ENCODE peak calls at places on chromosomes 7 and 10, in seven cellular contexts. One of them, this sample, is unnamed.

GRCh38 chr7:1884583-1885350 is 214.7 kb downstream of the ELFN1 start:
- DNase-seq in stimulated activated CD4-positive, alpha-beta T cell treated with anti-CD3 and anti-CD28 coated beads, Interleukin-1b, Interleukin-23, amount 100 ng/mL, for 48 hours: no peak
- DNase-seq in Right ventricle myocardium superior: no peak
- DNase-seq in HuH-7.5: no peak
- DNase-seq in GM12891: no peak
- DNase-seq in foreskin fibroblast: peak
- DNase-seq in activated gamma-delta T cell treated with Interleukin-2 at 50 U/mL for 16 hours: no peak
- DNase-seq in this sample: no peak

GRCh38 chr10:91613411-91614253 is 19.2 kb downstream of the PPP1R3C start:
- DNase-seq in stimulated activated CD4-positive, alpha-beta T cell treated with anti-CD3 and anti-CD28 coated beads, Interleukin-1b, Interleukin-23, amount 100 ng/mL, for 48 hours: no peak
- DNase-seq in Right ventricle myocardium superior: no peak
- DNase-seq in HuH-7.5: no peak
- DNase-seq in GM12891: no peak
- DNase-seq in foreskin fibroblast: peak
- DNase-seq in activated gamma-delta T cell treated with Interleukin-2 at 50 U/mL for 16 hours: no peak
- DNase-seq in this sample: no peak

GRCh38 chr10:131901181-131901829 is 497 bp downstream of the PPP2R2D start:
- DNase-seq in stimulated activated CD4-positive, alpha-beta T cell treated with anti-CD3 and anti-CD28 coated beads, Interleukin-1b, Interleukin-23, amount 100 ng/mL, for 48 hours: peak
- DNase-seq in Right ventricle myocardium superior: peak
- DNase-seq in HuH-7.5: peak
- DNase-seq in GM12891: peak
- DNase-seq in foreskin fibroblast: peak
- DNase-seq in activated gamma-delta T cell treated with Interleukin-2 at 50 U/mL for 16 hours: peak
- DNase-seq in this sample: no peak

GRCh38 chr7:98761225-98761624 is 108.6 kb downstream of the TMEM130 start:
- DNase-seq in stimulated activated CD4-positive, alpha-beta T cell treated with anti-CD3 and anti-CD28 coated beads, Interleukin-1b, Interleukin-23, amount 100 ng/mL, for 48 hours: no peak
- DNase-seq in Right ventricle myocardium superior: no peak
- DNase-seq in HuH-7.5: no peak
- DNase-seq in GM12891: no peak
- DNase-seq in foreskin fibroblast: peak
- DNase-seq in activated gamma-delta T cell treated with Interleukin-2 at 50 U/mL for 16 hours: no peak
- DNase-seq in this sample: no peak

GRCh38 chr10:132632851-132633684 is 95.5 kb downstream of the INPP5A start:
- DNase-seq in stimulated activated CD4-positive, alpha-beta T cell treated with anti-CD3 and anti-CD28 coated beads, Interleukin-1b, Interleukin-23, amount 100 ng/mL, for 48 hours: no peak
- DNase-seq in Right ventricle myocardium superior: peak
- DNase-seq in HuH-7.5: no peak
- DNase-seq in GM12891: no peak
- DNase-seq in foreskin fibroblast: peak
- DNase-seq in activated gamma-delta T cell treated with Interleukin-2 at 50 U/mL for 16 hours: no peak
- DNase-seq in this sample: no peak

GRCh38 chr7:5211730-5212482 is 21.9 kb downstream of the WIPI2 start:
- DNase-seq in stimulated activated CD4-positive, alpha-beta T cell treated with anti-CD3 and anti-CD28 coated beads, Interleukin-1b, Interleukin-23, amount 100 ng/mL, for 48 hours: no peak
- DNase-seq in Right ventricle myocardium superior: no peak
- DNase-seq in HuH-7.5: no peak
- DNase-seq in GM12891: no peak
- DNase-seq in foreskin fibroblast: no peak
- DNase-seq in activated gamma-delta T cell treated with Interleukin-2 at 50 U/mL for 16 hours: no peak
- DNase-seq in this sample: no peak

GRCh38 chr10:61643316-61643751 is 19.4 kb upstream of the CABCOCO1 start:
- DNase-seq in stimulated activated CD4-positive, alpha-beta T cell treated with anti-CD3 and anti-CD28 coated beads, Interleukin-1b, Interleukin-23, amount 100 ng/mL, for 48 hours: no peak
- DNase-seq in Right ventricle myocardium superior: no peak
- DNase-seq in HuH-7.5: no peak
- DNase-seq in GM12891: no peak
- DNase-seq in foreskin fibroblast: peak
- DNase-seq in activated gamma-delta T cell treated with Interleukin-2 at 50 U/mL for 16 hours: no peak
- DNase-seq in this sample: no peak

GRCh38 chr7:44291066-44291732 is 34.2 kb downstream of the CAMK2B start:
- DNase-seq in stimulated activated CD4-positive, alpha-beta T cell treated with anti-CD3 and anti-CD28 coated beads, Interleukin-1b, Interleukin-23, amount 100 ng/mL, for 48 hours: no peak
- DNase-seq in Right ventricle myocardium superior: peak
- DNase-seq in HuH-7.5: no peak
- DNase-seq in GM12891: peak
- DNase-seq in foreskin fibroblast: no peak
- DNase-seq in activated gamma-delta T cell treated with Interleukin-2 at 50 U/mL for 16 hours: no peak
- DNase-seq in this sample: no peak

GRCh38 chr10:1297566-1298301 is 241.5 kb downstream of the WDR37 start:
- DNase-seq in stimulated activated CD4-positive, alpha-beta T cell treated with anti-CD3 and anti-CD28 coated beads, Interleukin-1b, Interleukin-23, amount 100 ng/mL, for 48 hours: no peak
- DNase-seq in Right ventricle myocardium superior: no peak
- DNase-seq in HuH-7.5: no peak
- DNase-seq in GM12891: no peak
- DNase-seq in foreskin fibroblast: no peak
- DNase-seq in activated gamma-delta T cell treated with Interleukin-2 at 50 U/mL for 16 hours: no peak
- DNase-seq in this sample: peak

GRCh38 chr7:20232848-20233247 is 15.7 kb upstream of the MACC1 start:
- DNase-seq in stimulated activated CD4-positive, alpha-beta T cell treated with anti-CD3 and anti-CD28 coated beads, Interleukin-1b, Interleukin-23, amount 100 ng/mL, for 48 hours: no peak
- DNase-seq in Right ventricle myocardium superior: no peak
- DNase-seq in HuH-7.5: no peak
- DNase-seq in GM12891: no peak
- DNase-seq in foreskin fibroblast: no peak
- DNase-seq in activated gamma-delta T cell treated with Interleukin-2 at 50 U/mL for 16 hours: no peak
- DNase-seq in this sample: no peak

GRCh38 chr7:43385856-43386255 is 197.1 kb upstream of the STK17A start:
- DNase-seq in stimulated activated CD4-positive, alpha-beta T cell treated with anti-CD3 and anti-CD28 coated beads, Interleukin-1b, Interleukin-23, amount 100 ng/mL, for 48 hours: peak
- DNase-seq in Right ventricle myocardium superior: no peak
- DNase-seq in HuH-7.5: no peak
- DNase-seq in GM12891: no peak
- DNase-seq in foreskin fibroblast: peak
- DNase-seq in activated gamma-delta T cell treated with Interleukin-2 at 50 U/mL for 16 hours: no peak
- DNase-seq in this sample: no peak

GRCh38 chr7:112624416-112624815 is 143.6 kb downstream of the LSMEM1 start:
- DNase-seq in stimulated activated CD4-positive, alpha-beta T cell treated with anti-CD3 and anti-CD28 coated beads, Interleukin-1b, Interleukin-23, amount 100 ng/mL, for 48 hours: no peak
- DNase-seq in Right ventricle myocardium superior: no peak
- DNase-seq in HuH-7.5: no peak
- DNase-seq in GM12891: no peak
- DNase-seq in foreskin fibroblast: no peak
- DNase-seq in activated gamma-delta T cell treated with Interleukin-2 at 50 U/mL for 16 hours: no peak
- DNase-seq in this sample: no peak

GRCh38 chr10:62585211-62585758 is 211.1 kb downstream of the ZNF365 start:
- DNase-seq in stimulated activated CD4-positive, alpha-beta T cell treated with anti-CD3 and anti-CD28 coated beads, Interleukin-1b, Interleukin-23, amount 100 ng/mL, for 48 hours: no peak
- DNase-seq in Right ventricle myocardium superior: no peak
- DNase-seq in HuH-7.5: no peak
- DNase-seq in GM12891: no peak
- DNase-seq in foreskin fibroblast: no peak
- DNase-seq in activated gamma-delta T cell treated with Interleukin-2 at 50 U/mL for 16 hours: no peak
- DNase-seq in this sample: no peak

GRCh38 chr7:12152196-12152918 is 58.7 kb upstream of the TMEM106B start:
- DNase-seq in stimulated activated CD4-positive, alpha-beta T cell treated with anti-CD3 and anti-CD28 coated beads, Interleukin-1b, Interleukin-23, amount 100 ng/mL, for 48 hours: no peak
- DNase-seq in Right ventricle myocardium superior: no peak
- DNase-seq in HuH-7.5: peak
- DNase-seq in GM12891: no peak
- DNase-seq in foreskin fibroblast: no peak
- DNase-seq in activated gamma-delta T cell treated with Interleukin-2 at 50 U/mL for 16 hours: no peak
- DNase-seq in this sample: no peak

GRCh38 chr10:7567896-7568295 is 98.9 kb downstream of the ITIH5 start:
- DNase-seq in stimulated activated CD4-positive, alpha-beta T cell treated with anti-CD3 and anti-CD28 coated beads, Interleukin-1b, Interleukin-23, amount 100 ng/mL, for 48 hours: no peak
- DNase-seq in Right ventricle myocardium superior: no peak
- DNase-seq in HuH-7.5: no peak
- DNase-seq in GM12891: no peak
- DNase-seq in foreskin fibroblast: no peak
- DNase-seq in activated gamma-delta T cell treated with Interleukin-2 at 50 U/mL for 16 hours: no peak
- DNase-seq in this sample: no peak

GRCh38 chr7:25669954-25670841 is 441.9 kb upstream of the NPVF start:
- DNase-seq in stimulated activated CD4-positive, alpha-beta T cell treated with anti-CD3 and anti-CD28 coated beads, Interleukin-1b, Interleukin-23, amount 100 ng/mL, for 48 hours: no peak
- DNase-seq in Right ventricle myocardium superior: peak
- DNase-seq in HuH-7.5: no peak
- DNase-seq in GM12891: no peak
- DNase-seq in foreskin fibroblast: no peak
- DNase-seq in activated gamma-delta T cell treated with Interleukin-2 at 50 U/mL for 16 hours: no peak
- DNase-seq in this sample: peak

GRCh38 chr10:70441161-70441876 is at the start of gene NODAL:
- DNase-seq in stimulated activated CD4-positive, alpha-beta T cell treated with anti-CD3 and anti-CD28 coated beads, Interleukin-1b, Interleukin-23, amount 100 ng/mL, for 48 hours: no peak
- DNase-seq in Right ventricle myocardium superior: no peak
- DNase-seq in HuH-7.5: no peak
- DNase-seq in GM12891: no peak
- DNase-seq in foreskin fibroblast: no peak
- DNase-seq in activated gamma-delta T cell treated with Interleukin-2 at 50 U/mL for 16 hours: no peak
- DNase-seq in this sample: no peak

GRCh38 chr10:123784216-123784615 is 107.4 kb downstream of the CPXM2 start:
- DNase-seq in stimulated activated CD4-positive, alpha-beta T cell treated with anti-CD3 and anti-CD28 coated beads, Interleukin-1b, Interleukin-23, amount 100 ng/mL, for 48 hours: no peak
- DNase-seq in Right ventricle myocardium superior: no peak
- DNase-seq in HuH-7.5: no peak
- DNase-seq in GM12891: no peak
- DNase-seq in foreskin fibroblast: no peak
- DNase-seq in activated gamma-delta T cell treated with Interleukin-2 at 50 U/mL for 16 hours: no peak
- DNase-seq in this sample: no peak

GRCh38 chr7:83648464-83649241 is at the start of gene SEMA3E:
- DNase-seq in stimulated activated CD4-positive, alpha-beta T cell treated with anti-CD3 and anti-CD28 coated beads, Interleukin-1b, Interleukin-23, amount 100 ng/mL, for 48 hours: no peak
- DNase-seq in Right ventricle myocardium superior: no peak
- DNase-seq in HuH-7.5: no peak
- DNase-seq in GM12891: no peak
- DNase-seq in foreskin fibroblast: peak
- DNase-seq in activated gamma-delta T cell treated with Interleukin-2 at 50 U/mL for 16 hours: no peak
- DNase-seq in this sample: peak

GRCh38 chr10:117271427-117271826 is 30.5 kb downstream of the SLC18A2 start:
- DNase-seq in stimulated activated CD4-positive, alpha-beta T cell treated with anti-CD3 and anti-CD28 coated beads, Interleukin-1b, Interleukin-23, amount 100 ng/mL, for 48 hours: no peak
- DNase-seq in Right ventricle myocardium superior: no peak
- DNase-seq in HuH-7.5: no peak
- DNase-seq in GM12891: no peak
- DNase-seq in foreskin fibroblast: peak
- DNase-seq in activated gamma-delta T cell treated with Interleukin-2 at 50 U/mL for 16 hours: no peak
- DNase-seq in this sample: no peak

GRCh38 chr7:112067609-112068540 is 138.3 kb downstream of the DOCK4 start:
- DNase-seq in stimulated activated CD4-positive, alpha-beta T cell treated with anti-CD3 and anti-CD28 coated beads, Interleukin-1b, Interleukin-23, amount 100 ng/mL, for 48 hours: no peak
- DNase-seq in Right ventricle myocardium superior: no peak
- DNase-seq in HuH-7.5: no peak
- DNase-seq in GM12891: no peak
- DNase-seq in foreskin fibroblast: no peak
- DNase-seq in activated gamma-delta T cell treated with Interleukin-2 at 50 U/mL for 16 hours: no peak
- DNase-seq in this sample: no peak

GRCh38 chr7:56007167-56007652 is 42.8 kb downstream of the NIPSNAP2 start:
- DNase-seq in stimulated activated CD4-positive, alpha-beta T cell treated with anti-CD3 and anti-CD28 coated beads, Interleukin-1b, Interleukin-23, amount 100 ng/mL, for 48 hours: peak
- DNase-seq in Right ventricle myocardium superior: no peak
- DNase-seq in HuH-7.5: peak
- DNase-seq in GM12891: no peak
- DNase-seq in foreskin fibroblast: peak
- DNase-seq in activated gamma-delta T cell treated with Interleukin-2 at 50 U/mL for 16 hours: no peak
- DNase-seq in this sample: no peak

GRCh38 chr7:121872831-121873764 is at the start of gene PTPRZ1:
- DNase-seq in stimulated activated CD4-positive, alpha-beta T cell treated with anti-CD3 and anti-CD28 coated beads, Interleukin-1b, Interleukin-23, amount 100 ng/mL, for 48 hours: no peak
- DNase-seq in Right ventricle myocardium superior: peak
- DNase-seq in HuH-7.5: peak
- DNase-seq in GM12891: no peak
- DNase-seq in foreskin fibroblast: peak
- DNase-seq in activated gamma-delta T cell treated with Interleukin-2 at 50 U/mL for 16 hours: no peak
- DNase-seq in this sample: no peak

GRCh38 chr7:77482015-77482414 is 55.1 kb upstream of the PTPN12 start:
- DNase-seq in stimulated activated CD4-positive, alpha-beta T cell treated with anti-CD3 and anti-CD28 coated beads, Interleukin-1b, Interleukin-23, amount 100 ng/mL, for 48 hours: no peak
- DNase-seq in Right ventricle myocardium superior: no peak
- DNase-seq in HuH-7.5: peak
- DNase-seq in GM12891: no peak
- DNase-seq in foreskin fibroblast: peak
- DNase-seq in activated gamma-delta T cell treated with Interleukin-2 at 50 U/mL for 16 hours: no peak
- DNase-seq in this sample: peak

GRCh38 chr7:126840869-126841268 is 411.9 kb downstream of the GRM8 start:
- DNase-seq in stimulated activated CD4-positive, alpha-beta T cell treated with anti-CD3 and anti-CD28 coated beads, Interleukin-1b, Interleukin-23, amount 100 ng/mL, for 48 hours: no peak
- DNase-seq in Right ventricle myocardium superior: no peak
- DNase-seq in HuH-7.5: no peak
- DNase-seq in GM12891: no peak
- DNase-seq in foreskin fibroblast: no peak
- DNase-seq in activated gamma-delta T cell treated with Interleukin-2 at 50 U/mL for 16 hours: no peak
- DNase-seq in this sample: no peak

GRCh38 chr10:22503315-22504090 is 158.2 kb downstream of the SPAG6 start:
- DNase-seq in stimulated activated CD4-positive, alpha-beta T cell treated with anti-CD3 and anti-CD28 coated beads, Interleukin-1b, Interleukin-23, amount 100 ng/mL, for 48 hours: no peak
- DNase-seq in Right ventricle myocardium superior: no peak
- DNase-seq in HuH-7.5: no peak
- DNase-seq in GM12891: no peak
- DNase-seq in foreskin fibroblast: no peak
- DNase-seq in activated gamma-delta T cell treated with Interleukin-2 at 50 U/mL for 16 hours: no peak
- DNase-seq in this sample: peak

GRCh38 chr7:6198687-6199595 is 73.5 kb downstream of the CYTH3 start:
- DNase-seq in stimulated activated CD4-positive, alpha-beta T cell treated with anti-CD3 and anti-CD28 coated beads, Interleukin-1b, Interleukin-23, amount 100 ng/mL, for 48 hours: no peak
- DNase-seq in Right ventricle myocardium superior: no peak
- DNase-seq in HuH-7.5: no peak
- DNase-seq in GM12891: no peak
- DNase-seq in foreskin fibroblast: no peak
- DNase-seq in activated gamma-delta T cell treated with Interleukin-2 at 50 U/mL for 16 hours: no peak
- DNase-seq in this sample: no peak

GRCh38 chr10:74415440-74415839 is 264.4 kb downstream of the ADK start:
- DNase-seq in stimulated activated CD4-positive, alpha-beta T cell treated with anti-CD3 and anti-CD28 coated beads, Interleukin-1b, Interleukin-23, amount 100 ng/mL, for 48 hours: no peak
- DNase-seq in Right ventricle myocardium superior: no peak
- DNase-seq in HuH-7.5: no peak
- DNase-seq in GM12891: no peak
- DNase-seq in foreskin fibroblast: no peak
- DNase-seq in activated gamma-delta T cell treated with Interleukin-2 at 50 U/mL for 16 hours: no peak
- DNase-seq in this sample: no peak

GRCh38 chr7:106841896-106842390 is 23.1 kb upstream of the PIK3CG start:
- DNase-seq in stimulated activated CD4-positive, alpha-beta T cell treated with anti-CD3 and anti-CD28 coated beads, Interleukin-1b, Interleukin-23, amount 100 ng/mL, for 48 hours: no peak
- DNase-seq in Right ventricle myocardium superior: no peak
- DNase-seq in HuH-7.5: no peak
- DNase-seq in GM12891: no peak
- DNase-seq in foreskin fibroblast: no peak
- DNase-seq in activated gamma-delta T cell treated with Interleukin-2 at 50 U/mL for 16 hours: no peak
- DNase-seq in this sample: no peak

GRCh38 chr7:1233328-1234048 is 816 bp downstream of the UNCX start:
- DNase-seq in stimulated activated CD4-positive, alpha-beta T cell treated with anti-CD3 and anti-CD28 coated beads, Interleukin-1b, Interleukin-23, amount 100 ng/mL, for 48 hours: no peak
- DNase-seq in Right ventricle myocardium superior: no peak
- DNase-seq in HuH-7.5: no peak
- DNase-seq in GM12891: no peak
- DNase-seq in foreskin fibroblast: no peak
- DNase-seq in activated gamma-delta T cell treated with Interleukin-2 at 50 U/mL for 16 hours: no peak
- DNase-seq in this sample: no peak

GRCh38 chr7:5872326-5872725 is 8.3 kb upstream of the OCM start:
- DNase-seq in stimulated activated CD4-positive, alpha-beta T cell treated with anti-CD3 and anti-CD28 coated beads, Interleukin-1b, Interleukin-23, amount 100 ng/mL, for 48 hours: no peak
- DNase-seq in Right ventricle myocardium superior: no peak
- DNase-seq in HuH-7.5: no peak
- DNase-seq in GM12891: no peak
- DNase-seq in foreskin fibroblast: peak
- DNase-seq in activated gamma-delta T cell treated with Interleukin-2 at 50 U/mL for 16 hours: no peak
- DNase-seq in this sample: no peak

GRCh38 chr7:1368682-1369571 is 90.3 kb downstream of the MICALL2 start:
- DNase-seq in stimulated activated CD4-positive, alpha-beta T cell treated with anti-CD3 and anti-CD28 coated beads, Interleukin-1b, Interleukin-23, amount 100 ng/mL, for 48 hours: peak
- DNase-seq in Right ventricle myocardium superior: no peak
- DNase-seq in HuH-7.5: no peak
- DNase-seq in GM12891: peak
- DNase-seq in foreskin fibroblast: peak
- DNase-seq in activated gamma-delta T cell treated with Interleukin-2 at 50 U/mL for 16 hours: no peak
- DNase-seq in this sample: no peak

GRCh38 chr10:125028291-125028867 is 86.5 kb downstream of the ZRANB1 start:
- DNase-seq in stimulated activated CD4-positive, alpha-beta T cell treated with anti-CD3 and anti-CD28 coated beads, Interleukin-1b, Interleukin-23, amount 100 ng/mL, for 48 hours: no peak
- DNase-seq in Right ventricle myocardium superior: no peak
- DNase-seq in HuH-7.5: no peak
- DNase-seq in GM12891: no peak
- DNase-seq in foreskin fibroblast: peak
- DNase-seq in activated gamma-delta T cell treated with Interleukin-2 at 50 U/mL for 16 hours: no peak
- DNase-seq in this sample: no peak

GRCh38 chr10:83522881-83523386 is 616.4 kb upstream of the GHITM start:
- DNase-seq in stimulated activated CD4-positive, alpha-beta T cell treated with anti-CD3 and anti-CD28 coated beads, Interleukin-1b, Interleukin-23, amount 100 ng/mL, for 48 hours: no peak
- DNase-seq in Right ventricle myocardium superior: peak
- DNase-seq in HuH-7.5: no peak
- DNase-seq in GM12891: no peak
- DNase-seq in foreskin fibroblast: peak
- DNase-seq in activated gamma-delta T cell treated with Interleukin-2 at 50 U/mL for 16 hours: no peak
- DNase-seq in this sample: no peak

GRCh38 chr7:132379292-132379691 is 197.0 kb downstream of the PLXNA4 start:
- DNase-seq in stimulated activated CD4-positive, alpha-beta T cell treated with anti-CD3 and anti-CD28 coated beads, Interleukin-1b, Interleukin-23, amount 100 ng/mL, for 48 hours: no peak
- DNase-seq in Right ventricle myocardium superior: no peak
- DNase-seq in HuH-7.5: no peak
- DNase-seq in GM12891: no peak
- DNase-seq in foreskin fibroblast: no peak
- DNase-seq in activated gamma-delta T cell treated with Interleukin-2 at 50 U/mL for 16 hours: no peak
- DNase-seq in this sample: no peak

GRCh38 chr10:8048281-8049008 is 6.0 kb upstream of the GATA3 start:
- DNase-seq in stimulated activated CD4-positive, alpha-beta T cell treated with anti-CD3 and anti-CD28 coated beads, Interleukin-1b, Interleukin-23, amount 100 ng/mL, for 48 hours: no peak
- DNase-seq in Right ventricle myocardium superior: no peak
- DNase-seq in HuH-7.5: no peak
- DNase-seq in GM12891: no peak
- DNase-seq in foreskin fibroblast: no peak
- DNase-seq in activated gamma-delta T cell treated with Interleukin-2 at 50 U/mL for 16 hours: peak
- DNase-seq in this sample: peak